ENCODE peak calls at places on chromosomes 11 and 22, in nine cellular contexts. D is transverse colon, L is H1, W is GM23338, E is GM12891, Z is stomach, V is K562, H is sigmoid colon, S is prostate gland. T is an unnamed sample.

GRCh38 chr22:38422615-38423511 is 32.1 kb downstream of the KCNJ4 start:
- DNase-seq in S (no peak), H (no peak), L (no peak), E (no peak), Z (no peak), V (no peak), W (peak), D (peak), T (no peak)

GRCh38 chr11:2207212-2207611 is 35.6 kb upstream of the TH start:
- DNase-seq in S (no peak), V (peak), L (no peak), E (no peak), H (peak), Z (peak), W (no peak), D (no peak), T (peak)

GRCh38 chr11:30196400-30197206 is 34.2 kb upstream of the FSHB start:
- DNase-seq in E (no peak), W (peak), V (peak), H (no peak), D (peak), L (peak), S (peak), Z (peak), T (peak)

GRCh38 chr11:35276396-35276795 is 137.4 kb downstream of the CD44 start:
- DNase-seq in S (peak), D (no peak), E (no peak), Z (peak), L (no peak), W (no peak), V (no peak), H (no peak), T (no peak)

GRCh38 chr11:1224109-1224485 is 1.2 kb downstream of the MUC5B start:
- DNase-seq in S (no peak), E (no peak), Z (no peak), H (peak), D (no peak), V (no peak), L (no peak), W (peak), T (peak)

GRCh38 chr11:1873048-1873812 is 18.5 kb downstream of the PRR33 start:
- DNase-seq in L (no peak), Z (no peak), H (peak), W (no peak), V (no peak), E (no peak), D (no peak), S (no peak), T (no peak)

GRCh38 chr11:70715636-70716035 is 317.3 kb downstream of the CTTN start:
- DNase-seq in Z (no peak), D (no peak), W (no peak), V (no peak), S (no peak), L (no peak), H (no peak), E (no peak), T (no peak)

GRCh38 chr11:121650520-121651266 is 197.9 kb upstream of the SORL1-AS1 start:
- DNase-seq in D (no peak), Z (no peak), E (no peak), V (no peak), S (no peak), L (no peak), H (no peak), W (no peak), T (no peak)

GRCh38 chr11:130612291-130612802 is 163.9 kb downstream of the ADAMTS15 start:
- DNase-seq in H (no peak), Z (no peak), D (no peak), L (no peak), W (no peak), V (no peak), E (no peak), S (no peak), T (no peak)

GRCh38 chr22:47768027-47768426 is 1005.6 kb downstream of the TBC1D22A start:
- DNase-seq in S (no peak), E (no peak), Z (no peak), H (no peak), V (no peak), W (no peak), D (no peak), L (no peak), T (no peak)

GRCh38 chr22:44439356-44440223 is 58.4 kb downstream of the RTL6 start:
- DNase-seq in D (no peak), L (no peak), Z (no peak), S (no peak), E (no peak), W (no peak), H (peak), V (no peak), T (no peak)

GRCh38 chr22:30875481-30876215 is 92.9 kb downstream of the MORC2 start:
- DNase-seq in D (no peak), S (no peak), Z (no peak), L (no peak), V (no peak), H (peak), W (no peak), E (no peak), T (peak)

GRCh38 chr11:12888525-12889158 is 120.5 kb upstream of the RASSF10 start:
- DNase-seq in E (peak), D (peak), W (peak), Z (peak), V (peak), L (peak), H (peak), S (peak), T (peak)
- TF ChIP-seq POLR2AphosphoS5 in E (no peak), D (no peak), W (no peak), Z (peak), V (no peak), L (no peak), H (peak), S (peak), T (peak)

DNA sequence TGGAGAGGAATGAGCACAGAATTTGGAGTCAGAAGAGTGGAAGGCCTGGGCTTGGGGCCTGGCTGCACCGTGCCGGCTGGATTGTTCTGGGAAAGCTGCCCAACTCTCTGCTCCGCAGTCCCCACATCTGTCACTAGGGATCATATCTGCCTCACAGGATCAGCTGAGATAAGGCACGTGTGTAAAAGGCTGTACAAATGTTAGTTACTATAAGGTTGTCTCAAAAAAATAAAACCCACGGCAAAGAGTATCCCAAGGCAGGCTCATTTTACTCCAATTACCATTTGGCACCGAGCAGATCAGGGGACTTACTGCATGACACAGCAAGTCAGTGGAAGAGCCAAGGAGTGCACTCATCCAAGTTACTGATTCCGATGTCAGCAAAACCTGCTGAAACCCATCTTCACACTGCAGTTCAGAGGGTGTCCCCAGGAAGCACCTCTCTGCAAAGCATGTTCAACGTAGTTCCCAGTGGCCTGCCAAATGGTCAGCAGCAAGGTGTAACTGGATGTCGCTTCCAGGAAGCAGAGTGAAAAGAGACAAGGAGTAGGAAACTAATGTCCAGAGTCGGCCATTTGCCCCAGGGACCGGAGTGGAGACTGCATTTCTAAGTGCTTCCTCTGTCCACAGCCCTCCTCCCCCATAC is 18.1 kb upstream of the MRTFA start:
- DNase-seq in S (peak), E (no peak), Z (peak), V (peak), L (no peak), H (peak), W (peak), D (peak), T (peak)
- TF ChIP-seq POLR2AphosphoS5 in S (peak), E (no peak), Z (peak), V (no peak), L (no peak), H (peak), W (no peak), D (no peak), T (no peak)

DNA sequence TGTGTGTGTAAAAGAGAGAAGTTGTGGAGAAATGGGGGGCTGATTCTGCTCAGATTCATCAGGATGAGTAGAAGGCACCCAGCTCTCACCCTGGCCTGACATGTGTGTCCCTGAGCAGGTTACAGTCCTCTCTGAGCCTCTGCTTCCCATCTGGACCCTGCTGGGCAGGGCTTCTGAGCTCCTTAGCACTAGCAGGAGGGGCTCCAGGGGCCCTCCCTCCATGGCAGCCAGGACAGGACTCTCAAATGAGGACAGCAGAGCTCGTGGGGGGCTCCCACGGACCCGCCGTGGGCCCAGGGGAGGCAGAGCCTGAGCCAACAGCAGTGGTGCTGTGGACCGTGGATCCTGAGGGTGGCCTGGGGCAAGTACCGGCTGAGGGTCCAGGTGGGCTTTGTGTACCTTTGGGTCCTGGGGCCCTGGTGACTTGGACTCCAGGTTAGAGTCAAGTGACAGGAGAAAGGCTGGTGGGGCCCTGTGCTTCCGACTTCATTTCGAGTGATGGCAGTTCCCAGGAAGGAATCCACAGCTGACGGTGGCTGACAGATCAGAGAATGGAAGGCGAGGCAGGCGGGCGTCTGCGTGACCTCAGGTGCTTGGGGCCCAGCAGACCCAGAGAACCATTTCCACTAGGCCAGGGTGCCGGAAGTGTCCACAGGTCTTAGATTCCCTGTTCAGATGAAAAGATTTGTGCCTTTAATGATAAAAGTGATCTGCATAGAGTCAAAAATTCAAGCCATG is 21.9 kb downstream of the NEAT1 start:
- DNase-seq in Z (no peak), E (no peak), W (no peak), L (no peak), H (peak), S (peak), D (no peak), V (no peak), T (no peak)
- TF ChIP-seq POLR2AphosphoS5 in Z (peak), E (no peak), W (no peak), L (no peak), H (peak), S (no peak), D (peak), V (peak), T (no peak)

GRCh38 chr22:27218012-27218483 is 560.7 kb downstream of the MIAT start:
- DNase-seq in Z (no peak), D (no peak), H (no peak), L (no peak), W (no peak), S (no peak), E (no peak), V (no peak), T (no peak)
- TF ChIP-seq POLR2AphosphoS5 in Z (peak), D (no peak), H (peak), L (no peak), W (no peak), S (peak), E (no peak), V (no peak), T (no peak)

GRCh38 chr11:45082744-45083543 is 63.5 kb upstream of the PRDM11 start:
- DNase-seq in D (no peak), H (no peak), Z (no peak), S (no peak), E (no peak), V (no peak), W (peak), L (no peak), T (no peak)
- TF ChIP-seq POLR2AphosphoS5 in D (no peak), H (no peak), Z (no peak), S (no peak), E (no peak), V (no peak), W (no peak), L (no peak), T (no peak)

GRCh38 chr11:13207665-13208594 is 69.7 kb upstream of the BMAL1 start:
- DNase-seq in S (no peak), Z (no peak), W (peak), L (no peak), H (no peak), E (no peak), V (peak), D (peak), T (no peak)
- TF ChIP-seq POLR2AphosphoS5 in S (peak), Z (peak), W (no peak), L (no peak), H (no peak), E (no peak), V (no peak), D (no peak), T (no peak)

T was measured in breast epithelium.